ENCODE peak calls at places on chromosomes 4 and X, in five cellular contexts. R, W, C, Q and I are unnamed samples.
A peak's percentile ranks its signal among the peaks of the same experiment; 100 is the strongest.

GRCh38 chr4:3231431-3231980 is 17.5 kb upstream of the MSANTD1 start:
- DNase-seq in R (no peak), W (no peak), C (no peak), Q (no peak), I (no peak)

GRCh38 chr4:127965803-127966175 is 583 bp downstream of the ABHD18 start:
- DNase-seq in R (peak; percentile 87), W (peak; percentile 79), C (peak; percentile 18), Q (peak; percentile 44), I (no peak)

GRCh38 chr4:110514889-110515479 is 39.0 kb downstream of the ENPEP start:
- DNase-seq in R (no peak), W (no peak), C (no peak), Q (no peak), I (no peak)

GRCh38 chrX:152821145-152821765 is 9.3 kb downstream of the CETN2 start:
- DNase-seq in R (no peak), W (peak; percentile 8), C (no peak), Q (no peak), I (no peak)

GRCh38 chr4:8591626-8592365 is 769 bp upstream of the CPZ start:
- DNase-seq in R (no peak), W (no peak), C (no peak), Q (no peak), I (no peak)

GRCh38 chr4:4477391-4477790 is 64.5 kb downstream of the STX18 start:
- DNase-seq in R (no peak), W (no peak), C (no peak), Q (no peak), I (no peak)

GRCh38 chr4:40675166-40675565 is 45.5 kb upstream of the RBM47 start:
- DNase-seq in R (no peak), W (no peak), C (no peak), Q (no peak), I (no peak)

GRCh38 chrX:3380603-3381002 is 34.2 kb upstream of the MXRA5 start:
- DNase-seq in R (no peak), W (no peak), C (no peak), Q (no peak), I (no peak)

GRCh38 chrX:79170632-79171031 is 26.1 kb downstream of the GPR174 start:
- DNase-seq in R (no peak), W (no peak), C (no peak), Q (no peak), I (no peak)

GRCh38 chrX:22090181-22090580 is 58.1 kb downstream of the PHEX start:
- DNase-seq in R (no peak), W (no peak), C (no peak), Q (no peak), I (peak; percentile 36)

GRCh38 chr4:12846368-12846767 is 637.8 kb downstream of the RAB28 start:
- DNase-seq in R (no peak), W (no peak), C (no peak), Q (no peak), I (no peak)

GRCh38 chr4:57193164-57193810 is 83.1 kb upstream of the IGFBP7 start:
- DNase-seq in R (no peak), W (no peak), C (no peak), Q (no peak), I (no peak)

GRCh38 chrX:48897157-48897620 is 379 bp downstream of the TIMM17B start:
- DNase-seq in R (peak; percentile 71), W (peak; percentile 74), C (no peak), Q (peak; percentile 77), I (no peak)

GRCh38 chr4:88009871-88010270 is 2.4 kb downstream of the PKD2 start:
- DNase-seq in R (no peak), W (no peak), C (no peak), Q (no peak), I (no peak)

GRCh38 chrX:149120459-149120858 is 384.6 kb downstream of the IDS start:
- DNase-seq in R (no peak), W (no peak), C (no peak), Q (no peak), I (no peak)

GRCh38 chrX:136148391-136148790 is 1.1 kb downstream of the FHL1 start:
- DNase-seq in R (no peak), W (no peak), C (no peak), Q (no peak), I (no peak)

GRCh38 chrX:30327762-30328161 is 18.6 kb upstream of the NR0B1 start:
- DNase-seq in R (no peak), W (no peak), C (no peak), Q (no peak), I (no peak)

GRCh38 chrX:14496674-14497073 is 32.7 kb upstream of the GLRA2 start:
- DNase-seq in R (no peak), W (no peak), C (no peak), Q (no peak), I (no peak)

GRCh38 chrX:101108293-101108692 is 10.3 kb downstream of the CENPI start:
- DNase-seq in R (no peak), W (no peak), C (no peak), Q (no peak), I (peak; percentile 13)

GRCh38 chr4:81635747-81636146 is 164.0 kb upstream of the RASGEF1B start:
- DNase-seq in R (peak; percentile 20), W (peak; percentile 32), C (no peak), Q (peak; percentile 11), I (no peak)

GRCh38 chrX:101117701-101118100 is 19.7 kb downstream of the CENPI start:
- DNase-seq in R (no peak), W (no peak), C (no peak), Q (no peak), I (peak; percentile 3)

GRCh38 chr4:52657630-52658501 is 1.2 kb downstream of the USP46 start:
- DNase-seq in R (no peak), W (no peak), C (no peak), Q (no peak), I (peak; percentile 42)
- TF ChIP-seq CTCF in R (no peak), W (no peak), C (peak; percentile 7), Q (peak; percentile 8), I (peak; percentile 23)

GRCh38 chr4:55973650-55974049 is 24.9 kb downstream of the CEP135 start:
- DNase-seq in R (no peak), W (no peak), C (no peak), Q (no peak), I (no peak)
- H3K4me3 ChIP-seq in R (no peak overlapping the region), W (no peak overlapping the region), C (no peak overlapping the region), Q (no peak overlapping the region), I (no peak overlapping the region)

DNA sequence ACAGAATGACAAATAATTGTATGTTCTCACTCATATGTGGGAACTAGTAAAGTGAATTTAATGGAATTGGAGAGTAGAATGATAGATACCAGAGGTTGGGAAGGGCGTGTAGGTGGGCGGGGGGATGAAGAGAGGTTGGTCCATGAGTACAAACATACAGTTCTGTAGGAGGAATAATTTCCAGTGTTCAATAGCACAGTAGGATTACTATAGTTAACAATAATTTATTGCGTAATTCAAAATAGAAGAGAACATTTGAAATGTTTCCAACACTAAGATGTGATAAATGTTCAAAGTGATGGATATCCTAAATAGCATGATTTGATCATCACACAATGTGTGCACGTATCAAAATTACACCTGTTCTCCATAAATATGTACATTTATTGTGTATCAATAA is 106.2 kb upstream of the IL1RAPL2 start:
- DNase-seq in R (no peak), W (no peak), C (no peak), Q (no peak), I (no peak)
- H3K27me3 ChIP-seq in R (no peaks in the 10 kb centered on the region), W (no peaks in the 10 kb centered on the region), C (no peaks in the 10 kb centered on the region), Q (no peaks in the 10 kb centered on the region), I (no peaks in the 10 kb centered on the region)

GRCh38 chr4:75653845-75654503 is 19.2 kb downstream of the G3BP2 start:
- DNase-seq in R (no peak), W (no peak), C (no peak), Q (no peak), I (no peak)
- TF ChIP-seq CTCF in R (peak; percentile 27), W (no peak), C (peak; percentile 54), Q (peak; percentile 62), I (peak; percentile 64)

GRCh38 chr4:137106733-137107132 is 425.6 kb downstream of the PCDH18 start:
- DNase-seq in R (no peak), W (no peak), C (no peak), Q (no peak), I (no peak)
- H3K4me3 ChIP-seq in R (no peak overlapping the region), W (no peak overlapping the region), C (no peak overlapping the region), Q (no peak overlapping the region), I (no peak overlapping the region)

GRCh38 chrX:71621644-71622346 is 3.5 kb upstream of the CXCR3 start:
- DNase-seq in R (no peak), W (no peak), C (no peak), Q (peak; percentile 6), I (no peak)
- H3K27me3 ChIP-seq in R (no peaks in the 10 kb centered on the region), W (no peaks in the 10 kb centered on the region), C (no peaks in the 10 kb centered on the region), Q (no peaks in the 10 kb centered on the region), I (no peaks in the 10 kb centered on the region)

GRCh38 chr4:180449395-180449956 is 1793.7 kb upstream of the TENM3 start:
- DNase-seq in R (no peak), W (no peak), C (peak; percentile 7), Q (no peak), I (no peak)
- TF ChIP-seq CTCF in R (peak; percentile 29), W (no peak), C (peak; percentile 69), Q (no peak), I (peak; percentile 61)